ENCODE peak calls at places on chromosomes 13 and 19, in six cellular contexts. O, S, A, B, M and P are unnamed samples.

GRCh38 chr19:23254141-23254910 is 4.1 kb upstream of the ZNF724 start:
- DNase-seq in S (peak), O (no peak), M (no peak), A (no peak), B (no peak), P (no peak)

GRCh38 chr13:26219726-26220125 is 2.4 kb downstream of the RNF6 start:
- DNase-seq in M (peak), O (no peak), A (no peak), S (no peak), B (no peak), P (no peak)

GRCh38 chr19:37999309-38000213 is 92.6 kb downstream of the SIPA1L3 start:
- DNase-seq in B (no peak), O (peak), M (peak), S (no peak), A (no peak), P (peak)

GRCh38 chr19:30490760-30491159 is 118.6 kb downstream of the ZNF536 start:
- DNase-seq in M (no peak), O (no peak), B (no peak), S (no peak), A (no peak), P (no peak)

GRCh38 chr19:6678690-6679109 is 8.7 kb upstream of the TNFSF14 start:
- DNase-seq in A (no peak), M (no peak), O (no peak), B (no peak), S (no peak), P (no peak)

GRCh38 chr19:17965370-17966114 is 1.4 kb upstream of the KCNN1 start:
- DNase-seq in O (no peak), S (no peak), M (no peak), A (no peak), B (no peak), P (no peak)

GRCh38 chr19:50772408-50773311 is 2.4 kb downstream of the GPR32 start:
- DNase-seq in M (no peak), A (no peak), B (no peak), O (no peak), S (no peak), P (no peak)

GRCh38 chr13:107124129-107124718 is 556.3 kb upstream of the ARGLU1 start:
- DNase-seq in S (no peak), M (peak), A (no peak), B (peak), O (no peak), P (no peak)

GRCh38 chr19:46250057-46250456 is 20.5 kb downstream of the IGFL1 start:
- DNase-seq in S (no peak), A (no peak), M (peak), O (no peak), B (no peak), P (no peak)

GRCh38 chr19:35051796-35052195 is 10.3 kb downstream of the HPN start:
- DNase-seq in S (no peak), O (no peak), A (no peak), B (no peak), M (no peak), P (no peak)

GRCh38 chr13:44116562-44117315 is 237.0 kb downstream of the LACC1 start:
- DNase-seq in M (no peak), S (peak), A (no peak), B (no peak), O (no peak), P (no peak)

GRCh38 chr19:15550847-15551182 is 42.5 kb downstream of the CYP4F22 start:
- DNase-seq in A (no peak), M (no peak), S (peak), O (no peak), B (no peak), P (no peak)

GRCh38 chr13:103883152-103883551 is 816.9 kb upstream of the SLC10A2 start:
- DNase-seq in S (peak), O (peak), M (peak), B (peak), A (peak), P (peak)
- TF ChIP-seq CTCF in S (peak), O (no peak), M (peak), B (peak), A (peak), P (peak)

GRCh38 chr19:54412877-54413276 is 2.4 kb upstream of the TTYH1 start:
- DNase-seq in B (no peak), M (no peak), S (no peak), O (no peak), A (no peak), P (no peak)

GRCh38 chr19:54416695-54417491 is 1.6 kb downstream of the TTYH1 start:
- DNase-seq in S (peak), O (no peak), A (no peak), M (no peak), B (no peak), P (no peak)

GRCh38 chr19:54414156-54414555 is 1.1 kb upstream of the TTYH1 start:
- DNase-seq in M (no peak), O (no peak), A (no peak), B (no peak), S (no peak), P (no peak)

GRCh38 chr19:54415901-54416621 is 797 bp downstream of the TTYH1 start:
- DNase-seq in S (peak), M (no peak), O (no peak), B (no peak), A (no peak), P (no peak)

GRCh38 chr19:54415208-54415900 is at the start of gene TTYH1:
- DNase-seq in M (no peak), A (no peak), B (no peak), O (no peak), S (peak), P (peak)
- TF ChIP-seq CTCF in M (peak), A (no peak), B (no peak), O (no peak), S (peak), P (peak)

GRCh38 chr19:16737909-16738308 is 18.3 kb downstream of the NWD1 start:
- DNase-seq in O (no peak), M (no peak), B (no peak), S (no peak), A (no peak), P (no peak)
- TF ChIP-seq CTCF in O (no peak), M (no peak), B (no peak), S (no peak), A (no peak), P (no peak)

DNA sequence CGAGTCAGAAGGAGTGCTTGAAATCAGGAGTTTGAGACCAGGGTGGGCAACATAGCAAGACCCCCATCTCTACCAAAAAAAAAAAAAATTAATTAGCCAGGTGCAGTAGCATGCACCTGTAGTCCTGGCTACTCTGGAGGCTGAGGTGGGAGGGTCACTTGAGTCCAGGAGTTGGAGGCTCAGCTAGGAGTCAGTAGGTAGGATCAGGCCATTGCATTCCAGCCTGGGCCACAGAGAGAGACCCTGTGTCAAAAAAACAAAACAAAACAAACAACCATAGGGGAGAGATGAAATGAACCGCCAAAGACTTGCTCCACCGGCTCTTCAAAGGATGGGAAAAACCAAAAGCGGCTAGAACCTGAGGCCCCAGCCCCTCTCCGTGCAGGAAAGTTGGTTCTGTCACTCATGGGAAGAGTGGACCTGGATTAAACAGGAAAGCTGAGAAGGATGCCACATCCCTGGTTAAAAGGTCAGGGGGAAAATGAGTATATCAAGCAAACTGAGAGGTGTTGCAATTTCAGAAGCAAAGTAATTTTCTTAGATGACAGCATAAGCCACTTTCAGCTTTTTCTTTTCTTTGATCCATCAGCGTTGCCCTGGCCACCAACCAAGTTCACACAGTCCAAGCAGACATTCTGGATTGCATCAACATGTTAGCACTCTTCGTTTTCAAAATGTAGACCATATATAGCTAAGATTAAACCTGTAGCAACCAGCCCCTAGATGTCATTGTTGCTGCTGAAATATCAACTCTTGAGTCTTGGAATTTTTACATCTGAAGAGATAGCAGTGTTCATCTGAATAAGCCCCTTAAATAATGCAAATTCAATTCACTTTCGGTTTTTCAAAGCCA is 8.9 kb upstream of the ZNF507 start:
- DNase-seq in O (no peak), B (no peak), A (no peak), M (no peak), S (no peak), P (no peak)
- TF ChIP-seq CTCF in O (no peak), B (peak), A (no peak), M (no peak), S (no peak), P (no peak)

GRCh38 chr19:4357095-4357797 is 13.9 kb downstream of the MPND start:
- DNase-seq in S (peak), O (no peak), M (no peak), A (no peak), B (no peak), P (no peak)
- TF ChIP-seq CTCF in S (no peak), O (no peak), M (no peak), A (no peak), B (no peak), P (no peak)

GRCh38 chr19:3573858-3574637 is 1.3 kb downstream of the HMG20B start:
- DNase-seq in S (peak), B (peak), M (peak), A (peak), O (peak), P (peak)

GRCh38 chr19:3573162-3573857 is 566 bp downstream of the HMG20B start:
- DNase-seq in M (no peak), A (peak), B (no peak), O (no peak), S (no peak), P (peak)

GRCh38 chr19:3575949-3576673 is 3.4 kb downstream of the HMG20B start:
- DNase-seq in M (no peak), A (no peak), S (no peak), O (no peak), B (no peak), P (no peak)

GRCh38 chr19:3576696-3577443 is 4.1 kb downstream of the HMG20B start:
- DNase-seq in A (peak), M (no peak), B (no peak), O (no peak), S (peak), P (peak)

GRCh38 chr19:3575260-3575741 is 2.6 kb downstream of the HMG20B start:
- DNase-seq in B (no peak), A (no peak), M (peak), S (peak), O (no peak), P (peak)
- TF ChIP-seq CTCF in B (peak), A (peak), M (peak), S (peak), O (no peak), P (no peak)

GRCh38 chr19:1622007-1622406 is 16.7 kb upstream of the UQCR11 start:
- DNase-seq in A (no peak), O (no peak), M (no peak), S (no peak), B (no peak), P (no peak)

GRCh38 chr19:1622541-1622940 is 17.3 kb upstream of the UQCR11 start:
- DNase-seq in S (no peak), O (no peak), B (no peak), A (no peak), M (no peak), P (no peak)

GRCh38 chr19:1627194-1627593 is 21.9 kb upstream of the UQCR11 start:
- DNase-seq in O (no peak), A (no peak), S (no peak), M (no peak), B (no peak), P (no peak)

GRCh38 chr19:1626417-1627010 is 21.3 kb upstream of the UQCR11 start:
- DNase-seq in S (no peak), O (no peak), B (no peak), A (no peak), M (no peak), P (no peak)

GRCh38 chr19:1624458-1624857 is 19.2 kb upstream of the UQCR11 start:
- DNase-seq in O (no peak), S (peak), B (no peak), M (peak), A (peak), P (peak)
- TF ChIP-seq CTCF in O (peak), S (peak), B (peak), M (peak), A (peak), P (peak)